ENCODE peak calls at places on chromosome 22, in seven cellular contexts. K is lower leg skin, D is HFF-Myc, B is fibroblast of pulmonary artery, I is dorsolateral prefrontal cortex, P is kidney, Q is heart right ventricle. E is an unnamed sample.

GRCh38 chr22:46833228-46833627 is 70.8 kb downstream of the TBC1D22A start:
- DNase-seq in K (no peak), D (no peak), B (peak; percentile 51), I (no peak), P (no peak), Q (no peak), E (no peak)

GRCh38 chr22:22074634-22075381 is 92.2 kb upstream of the TOP3B start:
- DNase-seq in K (no peak), D (no peak), B (no peak), I (no peak), P (no peak), Q (no peak), E (no peak)

GRCh38 chr22:29208879-29209623 is 3.4 kb downstream of the EMID1 start:
- DNase-seq in K (no peak), D (no peak), B (no peak), I (no peak), P (no peak), Q (no peak), E (no peak)

GRCh38 chr22:45553333-45554039 is 50.8 kb downstream of the FBLN1 start:
- DNase-seq in K (peak; percentile 72), D (peak; percentile 79), B (peak; percentile 89), I (peak; percentile 76), P (peak; percentile 90), Q (peak; percentile 84), E (peak; percentile 76)

GRCh38 chr22:24482586-24482985 is 12.5 kb upstream of the UPB1 start:
- DNase-seq in K (no peak), D (no peak), B (peak; percentile 78), I (no peak), P (no peak), Q (no peak), E (peak; percentile 57)

GRCh38 chr22:17706451-17706900 is 67.8 kb downstream of the BID start:
- DNase-seq in K (peak; percentile 66), D (peak; percentile 81), B (peak; percentile 94), I (no peak), P (no peak), Q (no peak), E (peak; percentile 71)

GRCh38 chr22:23282089-23282501 is 101.8 kb downstream of the BCR start:
- DNase-seq in K (peak; percentile 78), D (peak; percentile 41), B (peak; percentile 70), I (peak; percentile 58), P (peak; percentile 96), Q (peak; percentile 54), E (no peak)

GRCh38 chr22:27329966-27330645 is 471.4 kb downstream of the MN1 start:
- DNase-seq in K (no peak), D (no peak), B (no peak), I (no peak), P (no peak), Q (no peak), E (no peak)

GRCh38 chr22:42959472-42960145 is 55.3 kb downstream of the PACSIN2 start:
- DNase-seq in K (no peak), D (no peak), B (peak; percentile 95), I (no peak), P (no peak), Q (peak; percentile 38), E (no peak)

GRCh38 chr22:47160141-47160541 is 397.7 kb downstream of the TBC1D22A start:
- DNase-seq in K (no peak), D (no peak), B (no peak), I (no peak), P (peak; percentile 63), Q (peak; percentile 5), E (no peak)

GRCh38 chr22:28051091-28051786 is 132.2 kb upstream of the PITPNB start:
- DNase-seq in K (no peak), D (no peak), B (no peak), I (no peak), P (no peak), Q (no peak), E (no peak)

GRCh38 chr22:41501209-41501608 is 32.3 kb downstream of the ACO2 start:
- DNase-seq in K (no peak), D (no peak), B (no peak), I (no peak), P (no peak), Q (no peak), E (no peak)

GRCh38 chr22:41181349-41182241 is 23.5 kb upstream of the L3MBTL2 start:
- DNase-seq in K (no peak), D (no peak), B (peak; percentile 67), I (no peak), P (peak; percentile 39), Q (no peak), E (no peak)

GRCh38 chr22:28247667-28248363 is 328.8 kb upstream of the PITPNB start:
- DNase-seq in K (no peak), D (no peak), B (no peak), I (no peak), P (no peak), Q (no peak), E (no peak)

GRCh38 chr22:39621826-39622225 is 51.3 kb downstream of the CACNA1I start:
- DNase-seq in K (no peak), D (no peak), B (no peak), I (no peak), P (no peak), Q (no peak), E (no peak)

GRCh38 chr22:42368379-42369249 is 63.6 kb downstream of the NFAM1 start:
- DNase-seq in K (no peak), D (no peak), B (no peak), I (no peak), P (peak; percentile 86), Q (no peak), E (no peak)

GRCh38 chr22:39738746-39739145 is 154.8 kb downstream of the ENTHD1 start:
- DNase-seq in K (no peak), D (no peak), B (peak; percentile 57), I (no peak), P (no peak), Q (no peak), E (no peak)

GRCh38 chr22:27447316-27447715 is 354.2 kb downstream of the MN1 start:
- DNase-seq in K (no peak), D (no peak), B (no peak), I (no peak), P (no peak), Q (no peak), E (no peak)

GRCh38 chr22:31962392-31963113 is 18.2 kb downstream of the YWHAH start:
- DNase-seq in K (no peak), D (no peak), B (no peak), I (no peak), P (no peak), Q (no peak), E (no peak)

GRCh38 chr22:31957970-31958594 is 13.7 kb downstream of the YWHAH start:
- DNase-seq in K (no peak), D (no peak), B (no peak), I (no peak), P (no peak), Q (no peak), E (no peak)

GRCh38 chr22:31958625-31959239 is 14.4 kb downstream of the YWHAH start:
- DNase-seq in K (no peak), D (no peak), B (no peak), I (no peak), P (peak; percentile 62), Q (no peak), E (no peak)

GRCh38 chr22:31956360-31956759 is 12.0 kb downstream of the YWHAH start:
- DNase-seq in K (no peak), D (no peak), B (no peak), I (no peak), P (peak; percentile 26), Q (no peak), E (no peak)

DNA sequence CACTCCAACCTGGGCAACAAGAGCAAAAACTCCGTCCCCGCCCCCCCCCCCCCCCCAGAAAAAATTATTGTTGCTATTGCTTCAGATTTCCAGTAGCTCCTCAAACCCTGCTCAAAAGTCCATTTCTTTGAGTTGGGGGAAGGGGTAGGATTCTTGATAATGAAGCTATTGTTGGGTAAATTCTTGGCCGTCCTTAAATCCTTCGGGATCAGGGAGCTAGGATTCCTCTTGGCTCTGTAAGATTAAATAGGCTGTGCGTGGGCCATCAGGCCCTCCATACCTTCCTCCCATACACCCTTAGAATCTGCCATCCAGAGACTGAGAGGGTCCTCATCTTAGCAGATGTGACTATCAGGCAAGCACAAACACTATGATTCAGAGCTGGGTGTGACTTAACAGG is 16.4 kb downstream of the YWHAH start:
- DNase-seq in K (no peak), D (no peak), B (no peak), I (no peak), P (no peak), Q (no peak), E (no peak)
- H3K4me3 ChIP-seq in K (no peak overlapping the region), D (no peak overlapping the region), B (no peak overlapping the region), I (no peak overlapping the region), P (no peak overlapping the region), Q (no peak overlapping the region), E (no peak overlapping the region)

GRCh38 chr22:30385913-30386312 is 1.3 kb downstream of the RNF215 start:
- DNase-seq in K (no peak), D (no peak), B (no peak), I (no peak), P (peak; percentile 61), Q (no peak), E (no peak)
- TF ChIP-seq CTCF in K (no peak), D (no peak), B (no peak), I (no peak), P (no peak), Q (no peak), E (no peak)

DNA sequence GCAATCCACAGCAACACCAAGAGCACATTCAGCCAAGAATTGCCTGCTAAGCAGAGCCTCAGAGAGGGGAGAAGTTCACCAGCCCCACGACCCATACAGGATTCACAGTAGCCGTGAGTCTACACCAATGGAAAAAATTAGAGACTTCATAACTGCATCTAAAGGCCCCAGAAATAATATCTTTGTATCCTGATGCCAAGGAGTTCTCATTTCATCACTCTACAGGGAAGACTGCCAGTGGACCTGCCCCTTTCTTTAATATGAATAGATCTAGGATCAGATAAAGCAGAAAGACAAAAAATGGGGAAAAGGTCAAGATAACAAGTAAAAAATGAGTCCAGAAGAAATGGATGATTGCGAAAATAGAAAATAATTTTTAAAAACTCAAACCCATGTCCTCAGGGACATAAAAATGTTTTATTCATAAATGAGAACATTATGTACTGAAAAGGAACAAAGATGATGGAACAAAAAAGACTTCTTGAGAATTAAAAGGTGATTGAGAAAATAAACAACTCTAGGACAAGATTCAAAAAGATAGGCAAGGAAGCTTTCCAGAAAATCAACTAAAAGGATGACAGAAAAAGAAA is 9.5 kb downstream of the APOL3 start:
- DNase-seq in K (peak; percentile 70), D (no peak), B (peak; percentile 46), I (no peak), P (no peak), Q (no peak), E (no peak)
- H3K4me3 ChIP-seq in K (no peak overlapping the region), D (no peak overlapping the region), B (no peak overlapping the region), I (no peak overlapping the region), P (no peak overlapping the region), Q (no peak overlapping the region), E (no peak overlapping the region)

GRCh38 chr22:26066534-26066933 is 102.7 kb upstream of the SEZ6L start:
- DNase-seq in K (no peak), D (no peak), B (no peak), I (no peak), P (no peak), Q (no peak), E (no peak)
- TF ChIP-seq CTCF in K (no peak), D (no peak), B (no peak), I (no peak), P (no peak), Q (no peak), E (no peak)

DNA sequence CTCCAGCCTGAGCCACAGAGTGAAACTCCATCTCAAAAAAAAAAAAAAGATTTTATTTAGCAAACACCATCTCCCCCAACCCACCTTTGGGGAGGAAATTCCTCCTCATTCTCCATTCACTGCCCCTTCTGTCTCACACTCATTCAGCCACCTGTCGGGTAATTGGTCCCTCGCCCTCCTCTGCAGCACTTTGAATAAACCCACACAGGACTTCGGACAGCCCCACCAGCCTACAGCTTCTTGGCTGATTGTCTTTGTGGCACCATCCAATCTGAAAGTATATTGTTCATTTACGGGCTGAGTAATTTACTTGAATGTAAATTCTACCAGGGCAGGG is 7.5 kb upstream of the GGA1 start:
- DNase-seq in K (no peak), D (no peak), B (no peak), I (no peak), P (no peak), Q (no peak), E (no peak)
- H3K4me3 ChIP-seq in K (no peak overlapping the region), D (no peak overlapping the region), B (no peak overlapping the region), I (no peak overlapping the region), P (no peak overlapping the region), Q (no peak overlapping the region), E (no peak overlapping the region)

E was measured in astrocyte of the cerebellum.